ENCODE peak calls at places on chromosome 11, in five cellular contexts. One of them, this sample, is unnamed. For H3K9me3, the result is how much of the 10 kb centered on the place peaks cover.

GRCh38 chr11:26951849-26952515 is 41.9 kb upstream of the FIBIN start:
- DNase-seq in K562: no peak
- DNase-seq in H1: no peak
- DNase-seq in upper lobe of right lung: no peak
- DNase-seq in neural progenitor cell: no peak
- DNase-seq in this sample: no peak

GRCh38 chr11:126024143-126024542 is 38.5 kb downstream of the CDON start:
- DNase-seq in K562: no peak
- DNase-seq in H1: no peak
- DNase-seq in upper lobe of right lung: no peak
- DNase-seq in neural progenitor cell: no peak
- DNase-seq in this sample: no peak

GRCh38 chr11:31865606-31866300 is 54.6 kb upstream of the PAX6 start:
- DNase-seq in K562: no peak
- DNase-seq in H1: no peak
- DNase-seq in upper lobe of right lung: no peak
- DNase-seq in neural progenitor cell: no peak
- DNase-seq in this sample: no peak

GRCh38 chr11:108647701-108648527 is 17.0 kb upstream of the DDX10 start:
- DNase-seq in K562: peak
- DNase-seq in H1: peak
- DNase-seq in upper lobe of right lung: peak
- DNase-seq in neural progenitor cell: peak
- DNase-seq in this sample: peak

GRCh38 chr11:124769804-124770774 is 8.0 kb upstream of the ESAM start:
- DNase-seq in K562: no peak
- DNase-seq in H1: no peak
- DNase-seq in upper lobe of right lung: no peak
- DNase-seq in neural progenitor cell: no peak
- DNase-seq in this sample: no peak

GRCh38 chr11:130101661-130102060 is 32.0 kb downstream of the APLP2 start:
- DNase-seq in K562: no peak
- DNase-seq in H1: no peak
- DNase-seq in upper lobe of right lung: no peak
- DNase-seq in neural progenitor cell: no peak
- DNase-seq in this sample: no peak

GRCh38 chr11:72308226-72309073 is 64.5 kb upstream of the PHOX2A start:
- DNase-seq in K562: peak
- DNase-seq in H1: no peak
- DNase-seq in upper lobe of right lung: no peak
- DNase-seq in neural progenitor cell: no peak
- DNase-seq in this sample: peak

GRCh38 chr11:86806903-86807302 is 6.6 kb downstream of the PRSS23 start:
- DNase-seq in K562: no peak
- DNase-seq in H1: no peak
- DNase-seq in upper lobe of right lung: no peak
- DNase-seq in neural progenitor cell: no peak
- DNase-seq in this sample: no peak

GRCh38 chr11:74255741-74256369 is 55.6 kb downstream of the P4HA3 start:
- DNase-seq in K562: peak
- DNase-seq in H1: peak
- DNase-seq in upper lobe of right lung: no peak
- DNase-seq in neural progenitor cell: peak
- DNase-seq in this sample: no peak

GRCh38 chr11:92528051-92528450 is 303.4 kb downstream of the FAT3 start:
- DNase-seq in K562: no peak
- DNase-seq in H1: no peak
- DNase-seq in upper lobe of right lung: no peak
- DNase-seq in neural progenitor cell: no peak
- DNase-seq in this sample: no peak

GRCh38 chr11:96332236-96332761 is 10.7 kb downstream of the MAML2 start:
- DNase-seq in K562: no peak
- DNase-seq in H1: no peak
- DNase-seq in upper lobe of right lung: no peak
- DNase-seq in neural progenitor cell: peak
- DNase-seq in this sample: no peak

GRCh38 chr11:115220881-115221280 is 283.3 kb downstream of the CADM1 start:
- DNase-seq in K562: no peak
- DNase-seq in H1: no peak
- DNase-seq in upper lobe of right lung: no peak
- DNase-seq in neural progenitor cell: no peak
- DNase-seq in this sample: no peak

GRCh38 chr11:90705661-90706060 is 482.8 kb upstream of the CHORDC1 start:
- DNase-seq in K562: no peak
- DNase-seq in H1: no peak
- DNase-seq in upper lobe of right lung: no peak
- DNase-seq in neural progenitor cell: no peak
- DNase-seq in this sample: no peak

GRCh38 chr11:100867601-100868000 is 180.5 kb downstream of the ARHGAP42 start:
- DNase-seq in K562: no peak
- DNase-seq in H1: no peak
- DNase-seq in upper lobe of right lung: no peak
- DNase-seq in neural progenitor cell: peak
- DNase-seq in this sample: no peak
- H3K9me3 ChIP-seq in K562: under half
- H3K9me3 ChIP-seq in H1: under half
- H3K9me3 ChIP-seq in upper lobe of right lung: under half
- H3K9me3 ChIP-seq in neural progenitor cell: under half
- H3K9me3 ChIP-seq in this sample: under half

GRCh38 chr11:11845551-11845950 is 3.8 kb downstream of the USP47 start:
- DNase-seq in K562: no peak
- DNase-seq in H1: no peak
- DNase-seq in upper lobe of right lung: no peak
- DNase-seq in neural progenitor cell: no peak
- DNase-seq in this sample: no peak
- H3K4me3 ChIP-seq in K562: no peak
- H3K4me3 ChIP-seq in H1: no peak
- H3K4me3 ChIP-seq in upper lobe of right lung: no peak
- H3K4me3 ChIP-seq in neural progenitor cell: no peak
- H3K4me3 ChIP-seq in this sample: no peak

DNA sequence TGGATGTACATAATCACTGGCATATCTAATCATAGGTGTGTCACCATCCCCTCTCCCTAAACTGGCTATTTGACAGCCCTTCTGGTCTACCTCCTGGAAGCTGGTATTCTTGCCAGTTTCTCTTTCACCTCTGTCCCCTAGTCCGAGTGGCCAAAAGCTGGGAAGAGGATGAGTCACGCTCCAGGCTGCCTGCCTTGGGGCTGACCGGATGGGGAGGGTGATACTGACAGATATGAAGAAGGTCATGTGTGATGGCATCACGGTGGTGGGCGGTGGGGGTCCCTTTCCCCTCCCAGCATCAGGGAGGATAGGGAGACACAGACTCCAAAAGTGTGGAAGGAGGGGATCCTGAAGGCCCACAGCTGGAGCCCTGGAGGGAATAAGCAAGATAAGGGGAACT is 4.8 kb downstream of the OAF start:
- DNase-seq in K562: no peak
- DNase-seq in H1: no peak
- DNase-seq in upper lobe of right lung: no peak
- DNase-seq in neural progenitor cell: no peak
- DNase-seq in this sample: no peak
- H3K27ac ChIP-seq in K562: no peak
- H3K27ac ChIP-seq in H1: no peak
- H3K27ac ChIP-seq in upper lobe of right lung: no peak
- H3K27ac ChIP-seq in neural progenitor cell: no peak
- H3K27ac ChIP-seq in this sample: no peak

DNA sequence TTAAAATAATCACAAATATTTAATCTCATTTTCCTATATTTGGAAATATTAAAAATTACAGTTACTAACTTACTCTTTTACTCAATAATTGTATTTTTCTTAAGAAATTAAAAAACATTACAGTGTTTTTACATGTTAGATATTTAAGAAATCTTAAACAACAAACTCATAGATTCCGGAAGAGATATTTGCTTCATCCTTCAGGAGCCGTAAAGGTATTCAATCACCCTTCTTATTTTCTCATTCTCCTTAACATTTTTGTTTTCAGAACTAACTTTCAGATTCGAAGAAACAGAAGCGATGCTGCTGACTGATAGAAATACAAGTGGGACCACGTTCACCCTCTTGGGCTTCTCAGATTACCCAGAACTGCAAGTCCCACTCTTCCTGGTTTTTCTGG is at the start of gene OR5D18:
- DNase-seq in K562: no peak
- DNase-seq in H1: no peak
- DNase-seq in upper lobe of right lung: no peak
- DNase-seq in neural progenitor cell: no peak
- DNase-seq in this sample: no peak
- H3K9me3 ChIP-seq in K562: under half
- H3K9me3 ChIP-seq in H1: half or more
- H3K9me3 ChIP-seq in upper lobe of right lung: under half
- H3K9me3 ChIP-seq in neural progenitor cell: under half
- H3K9me3 ChIP-seq in this sample: under half

DNA sequence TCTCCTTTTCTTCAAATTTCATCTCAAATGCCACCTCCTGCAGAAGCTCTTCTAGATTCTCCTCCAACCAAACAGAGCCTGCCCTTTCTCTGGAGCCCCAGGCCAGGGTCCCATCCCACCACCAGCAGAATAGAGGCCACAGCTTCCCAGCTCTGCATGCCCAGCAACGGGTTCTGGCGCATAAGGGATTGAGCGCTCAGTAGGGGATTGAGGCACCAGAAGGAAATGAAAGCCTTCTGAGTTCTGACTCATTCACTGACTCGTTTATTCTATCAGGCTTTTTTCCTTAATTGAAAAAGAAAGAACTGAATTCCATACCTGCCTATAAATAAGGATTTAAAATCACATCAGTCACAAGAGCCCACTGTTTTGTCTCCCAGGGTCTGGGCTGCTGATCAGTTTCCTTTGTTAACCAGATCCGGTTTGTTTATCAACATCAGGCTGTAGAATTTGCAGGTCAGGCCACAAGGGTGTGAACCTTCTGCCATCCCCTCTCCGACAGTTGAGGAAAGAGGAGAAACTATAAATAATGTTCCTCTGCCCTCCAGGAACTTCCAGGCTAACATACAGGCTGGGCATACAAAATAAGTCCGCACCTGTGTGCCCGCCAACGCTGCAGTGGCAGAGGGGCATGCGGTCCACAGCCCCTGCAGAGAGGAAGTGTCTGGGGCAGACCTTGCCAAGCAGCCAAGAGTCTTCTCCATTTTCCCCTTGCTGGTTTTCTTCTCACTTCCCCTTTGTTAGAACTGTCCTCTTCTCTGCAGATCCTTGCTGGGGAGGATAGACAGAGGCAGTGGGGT is 63.5 kb upstream of the PRDM11 start:
- DNase-seq in K562: no peak
- DNase-seq in H1: no peak
- DNase-seq in upper lobe of right lung: no peak
- DNase-seq in neural progenitor cell: no peak
- DNase-seq in this sample: no peak
- H3K4me3 ChIP-seq in K562: no peak
- H3K4me3 ChIP-seq in H1: no peak
- H3K4me3 ChIP-seq in upper lobe of right lung: no peak
- H3K4me3 ChIP-seq in neural progenitor cell: no peak
- H3K4me3 ChIP-seq in this sample: no peak

GRCh38 chr11:65352783-65353182 is 1.8 kb upstream of the TIGD3 start:
- DNase-seq in K562: no peak
- DNase-seq in H1: no peak
- DNase-seq in upper lobe of right lung: no peak
- DNase-seq in neural progenitor cell: no peak
- DNase-seq in this sample: no peak
- H3K27ac ChIP-seq in K562: no peak
- H3K27ac ChIP-seq in H1: no peak
- H3K27ac ChIP-seq in upper lobe of right lung: no peak
- H3K27ac ChIP-seq in neural progenitor cell: no peak
- H3K27ac ChIP-seq in this sample: no peak

DNA sequence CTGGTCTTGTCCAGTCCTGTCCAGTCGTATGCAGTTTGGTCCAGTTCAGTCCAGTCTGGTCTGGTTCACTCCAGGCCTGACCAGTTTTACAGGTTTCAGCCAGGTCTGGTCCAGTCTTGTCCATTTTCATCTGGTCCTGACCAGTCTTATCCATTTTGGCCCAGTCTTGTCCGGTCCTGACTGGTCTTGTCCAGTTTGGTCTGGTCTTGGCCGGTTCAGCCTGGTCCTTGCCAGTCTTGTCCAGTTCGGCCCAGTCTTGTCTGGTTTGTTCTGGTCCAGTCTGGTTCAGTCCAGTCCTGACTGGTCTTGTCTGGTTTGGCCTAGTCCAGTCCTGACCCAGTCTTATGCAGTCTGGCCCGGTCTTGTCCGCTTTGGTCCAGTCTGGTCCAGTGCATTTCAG is 380.2 kb downstream of the OR4C45 start:
- DNase-seq in K562: no peak
- DNase-seq in H1: no peak
- DNase-seq in upper lobe of right lung: no peak
- DNase-seq in neural progenitor cell: no peak
- DNase-seq in this sample: no peak
- H3K9me3 ChIP-seq in K562: under half
- H3K9me3 ChIP-seq in H1: half or more
- H3K9me3 ChIP-seq in upper lobe of right lung: under half
- H3K9me3 ChIP-seq in neural progenitor cell: half or more
- H3K9me3 ChIP-seq in this sample: under half

GRCh38 chr11:119713361-119714040 is 15.5 kb downstream of the NECTIN1 start:
- DNase-seq in K562: no peak
- DNase-seq in H1: no peak
- DNase-seq in upper lobe of right lung: no peak
- DNase-seq in neural progenitor cell: no peak
- DNase-seq in this sample: no peak

GRCh38 chr11:119710417-119710816 is 18.6 kb downstream of the NECTIN1 start:
- DNase-seq in K562: no peak
- DNase-seq in H1: no peak
- DNase-seq in upper lobe of right lung: no peak
- DNase-seq in neural progenitor cell: no peak
- DNase-seq in this sample: no peak

GRCh38 chr11:119712459-119713360 is 16.3 kb downstream of the NECTIN1 start:
- DNase-seq in K562: no peak
- DNase-seq in H1: no peak
- DNase-seq in upper lobe of right lung: no peak
- DNase-seq in neural progenitor cell: peak
- DNase-seq in this sample: no peak

GRCh38 chr11:119711476-119711875 is 17.5 kb downstream of the NECTIN1 start:
- DNase-seq in K562: no peak
- DNase-seq in H1: no peak
- DNase-seq in upper lobe of right lung: no peak
- DNase-seq in neural progenitor cell: no peak
- DNase-seq in this sample: no peak

GRCh38 chr11:119712006-119712405 is 17.0 kb downstream of the NECTIN1 start:
- DNase-seq in K562: no peak
- DNase-seq in H1: no peak
- DNase-seq in upper lobe of right lung: no peak
- DNase-seq in neural progenitor cell: no peak
- DNase-seq in this sample: no peak
- H3K4me3 ChIP-seq in K562: no peak
- H3K4me3 ChIP-seq in H1: no peak
- H3K4me3 ChIP-seq in upper lobe of right lung: no peak
- H3K4me3 ChIP-seq in neural progenitor cell: no peak
- H3K4me3 ChIP-seq in this sample: no peak